ENCODE peak calls at places on chromosomes 1 and 21, in five cellular contexts. Y, H, G, I and C are unnamed samples.

GRCh38 chr1:199173356-199173755 is 534.5 kb downstream of the PTPRC start:
- DNase-seq in H (peak; percentile 40), Y (no peak), G (no peak), I (no peak), C (no peak)

GRCh38 chr1:151892190-151892589 is 17.1 kb downstream of the THEM4 start:
- DNase-seq in G (no peak), H (peak; percentile 85), Y (no peak), I (no peak), C (no peak)

GRCh38 chr1:198623920-198624647 is 14.8 kb upstream of the PTPRC start:
- DNase-seq in Y (no peak), I (no peak), G (no peak), H (peak; percentile 77), C (no peak)

GRCh38 chr21:36202721-36203602 is 46.3 kb downstream of the DOP1B start:
- DNase-seq in I (no peak), Y (no peak), G (no peak), H (peak; percentile 71), C (no peak)

GRCh38 chr1:22500476-22500875 is 48.8 kb downstream of the ZBTB40 start:
- DNase-seq in I (no peak), H (peak; percentile 36), Y (no peak), G (no peak), C (peak; percentile 95)

GRCh38 chr1:55213885-55214213 is 1.3 kb downstream of the USP24 start:
- DNase-seq in H (peak; percentile 26), G (no peak), Y (no peak), I (no peak), C (no peak)

GRCh38 chr1:16903054-16903453 is 7.3 kb downstream of the RNU1-2 start:
- DNase-seq in I (no peak), H (peak; percentile 94), Y (no peak), G (no peak), C (peak; percentile 50)

GRCh38 chr1:172177849-172178248 is 242.6 kb upstream of the C1orf105 start:
- DNase-seq in I (no peak), H (no peak), Y (no peak), G (no peak), C (no peak)

GRCh38 chr1:98556521-98557158 is 104.9 kb upstream of the SNX7 start:
- DNase-seq in H (peak; percentile 51), I (no peak), Y (no peak), G (no peak), C (no peak)

GRCh38 chr1:110288111-110288510 is 51.1 kb upstream of the RBM15 start:
- DNase-seq in I (no peak), Y (no peak), G (no peak), H (no peak), C (no peak)

GRCh38 chr1:8421721-8422120 is 103.8 kb downstream of the SLC45A1 start:
- DNase-seq in H (peak; percentile 55), G (no peak), Y (no peak), I (no peak), C (peak; percentile 52)

GRCh38 chr1:160844447-160845232 is 18.0 kb downstream of the CD244 start:
- DNase-seq in Y (no peak), H (no peak), I (no peak), G (no peak), C (no peak)

GRCh38 chr1:59543211-59543668 is 246.3 kb downstream of the FGGY start:
- DNase-seq in H (no peak), I (no peak), G (no peak), Y (no peak), C (peak; percentile 87)

GRCh38 chr1:157163273-157164127 is 25.3 kb upstream of the ETV3 start:
- DNase-seq in H (peak; percentile 50), I (peak; percentile 74), G (peak; percentile 82), Y (no peak), C (peak; percentile 76)

GRCh38 chr1:96362623-96363022 is 359.0 kb upstream of the PTBP2 start:
- DNase-seq in G (no peak), I (no peak), H (peak; percentile 97), Y (no peak), C (peak; percentile 66)

GRCh38 chr1:184973308-184974085 is 811 bp downstream of the NIBAN1 start:
- DNase-seq in G (peak; percentile 66), Y (no peak), H (peak; percentile 87), I (peak; percentile 76), C (peak; percentile 13)

GRCh38 chr1:90262791-90263190 is 267.9 kb downstream of the ZNF326 start:
- DNase-seq in I (no peak), H (no peak), Y (no peak), G (no peak), C (no peak)

GRCh38 chr1:5506634-5507033 is 485.6 kb downstream of the NPHP4 start:
- DNase-seq in I (no peak), H (no peak), Y (no peak), G (peak; percentile 46), C (no peak)

GRCh38 chr1:112346802-112347350 is 49.1 kb upstream of the CTTNBP2NL start:
- DNase-seq in I (no peak), H (no peak), G (no peak), Y (no peak), C (no peak)

GRCh38 chr1:159188375-159188788 is 16.3 kb upstream of the ACKR1 start:
- DNase-seq in Y (no peak), G (no peak), H (peak; percentile 48), I (peak; percentile 77), C (no peak)

GRCh38 chr1:234149217-234149616 is 224.0 kb upstream of the COA6 start:
- DNase-seq in Y (no peak), I (no peak), H (peak; percentile 88), G (no peak), C (no peak)

GRCh38 chr1:72690871-72691270 is 408.5 kb upstream of the NEGR1 start:
- DNase-seq in I (no peak), G (no peak), H (no peak), Y (no peak), C (no peak)

GRCh38 chr1:41158147-41158875 is 83.8 kb downstream of the SCMH1 start:
- DNase-seq in Y (no peak), G (no peak), I (no peak), H (no peak), C (no peak)

GRCh38 chr21:39444406-39445145 is 1.0 kb downstream of the LCA5L start:
- DNase-seq in I (no peak), G (no peak), Y (no peak), H (peak; percentile 75), C (peak; percentile 39)

GRCh38 chr1:107529511-107530149 is 388.8 kb downstream of the NTNG1 start:
- DNase-seq in H (peak; percentile 78), I (no peak), Y (no peak), G (no peak), C (peak; percentile 22)

GRCh38 chr1:151718011-151718431 is 1.4 kb upstream of the CELF3 start:
- DNase-seq in G (no peak), I (no peak), Y (no peak), H (peak; percentile 53), C (no peak)

DNA sequence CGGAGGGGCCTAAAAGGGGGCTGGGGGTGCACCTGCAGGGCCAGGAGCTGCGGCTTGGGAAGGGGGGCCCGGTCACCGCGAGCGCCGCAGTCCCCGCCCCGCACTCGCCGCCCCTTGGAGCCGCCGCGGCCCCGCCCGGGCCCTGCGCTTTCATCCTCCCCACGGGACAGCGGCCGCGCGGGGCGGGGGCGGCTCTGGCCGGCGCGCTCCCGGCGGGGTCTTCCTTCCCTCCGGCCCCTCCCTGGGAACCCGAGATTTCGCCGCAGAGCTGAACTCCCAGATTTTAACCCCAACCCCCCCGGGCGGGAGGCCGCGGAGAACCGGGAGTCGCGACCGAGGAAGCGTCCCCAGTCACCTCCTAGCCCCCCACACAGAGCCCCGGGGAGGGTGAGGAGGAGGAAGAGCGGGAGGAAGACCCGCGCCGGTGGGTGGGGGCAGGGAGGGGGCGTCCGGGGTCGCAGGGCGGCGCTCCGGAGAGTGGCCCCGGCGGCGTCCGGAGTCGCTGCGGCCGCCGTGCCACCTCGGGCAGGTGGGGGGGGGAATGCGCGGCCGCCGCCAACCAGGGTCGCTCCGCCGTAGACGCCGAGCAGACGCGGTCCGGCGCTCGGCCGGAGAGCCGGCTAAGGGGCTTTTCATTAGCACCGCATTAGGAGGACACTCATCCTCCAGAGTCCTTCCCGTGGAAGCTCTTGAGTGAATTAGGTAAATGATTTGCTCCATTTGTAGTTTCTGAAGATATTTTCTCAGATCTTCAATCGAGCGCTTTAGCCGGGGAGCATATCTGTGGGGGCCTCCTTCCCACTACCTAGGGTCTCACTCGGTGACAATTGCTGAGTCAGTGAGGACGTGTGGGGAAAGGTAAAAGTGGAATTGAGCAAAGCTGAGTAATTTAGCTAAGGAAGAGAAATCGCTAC is 31.6 kb upstream of the NFIA start:
- DNase-seq in I (no peak), Y (no peak), H (peak; percentile 51), G (peak; percentile 84), C (peak; percentile 15)
- H3K27ac ChIP-seq in I (peak overlapping the region; percentile 99), Y (peak overlapping the region; percentile 99), H (no peak overlapping the region), G (peak overlapping the region; percentile 98), C (peak overlapping the region; percentile 52)

GRCh38 chr1:246695136-246695535 is 29.1 kb upstream of the SCCPDH start:
- DNase-seq in G (no peak), H (peak; percentile 71), I (no peak), Y (no peak), C (no peak)

GRCh38 chr1:246691622-246692495 is 32.4 kb upstream of the SCCPDH start:
- DNase-seq in H (peak; percentile 32), G (no peak), Y (no peak), I (no peak), C (no peak)

GRCh38 chr1:246687002-246687401 is 37.2 kb upstream of the SCCPDH start:
- DNase-seq in H (no peak), I (no peak), G (no peak), Y (no peak), C (no peak)

GRCh38 chr1:246690100-246690499 is 34.1 kb upstream of the SCCPDH start:
- DNase-seq in Y (no peak), G (no peak), I (no peak), H (no peak), C (no peak)

GRCh38 chr1:246689409-246689997 is 34.7 kb upstream of the SCCPDH start:
- DNase-seq in Y (no peak), I (no peak), G (peak; percentile 77), H (peak; percentile 86), C (peak; percentile 76)
- H3K4me3 ChIP-seq in Y (peak overlapping the region; percentile 43), I (peak overlapping the region; percentile 41), G (peak overlapping the region; percentile 33), H (peak overlapping the region; percentile 66), C (peak overlapping the region; percentile 58)

DNA sequence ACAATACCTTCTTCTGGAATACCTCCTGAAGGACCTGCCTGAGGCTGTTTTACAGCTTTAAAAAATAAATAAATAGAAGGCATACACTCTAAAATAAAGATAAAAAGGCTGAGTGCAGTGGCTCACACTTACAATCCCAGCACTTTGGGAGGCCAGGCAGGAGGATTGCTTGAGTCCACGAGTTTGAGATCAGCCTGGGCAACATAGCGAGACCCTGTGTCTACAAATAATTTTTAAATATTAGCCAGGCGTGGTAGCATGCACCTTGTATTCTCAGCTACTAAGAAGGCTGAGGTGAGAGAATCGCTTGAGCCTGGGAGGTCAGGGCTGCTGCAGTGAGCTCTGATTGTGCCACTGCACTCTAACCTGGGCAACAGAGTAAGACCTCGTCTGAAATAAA is 75.0 kb downstream of the OSBPL9 start:
- DNase-seq in I (no peak), Y (no peak), G (no peak), H (no peak), C (no peak)
- H3K27ac ChIP-seq in I (no peak overlapping the region), Y (no peak overlapping the region), G (no peak overlapping the region), H (peak overlapping the region; percentile 91), C (no peak overlapping the region)

DNA sequence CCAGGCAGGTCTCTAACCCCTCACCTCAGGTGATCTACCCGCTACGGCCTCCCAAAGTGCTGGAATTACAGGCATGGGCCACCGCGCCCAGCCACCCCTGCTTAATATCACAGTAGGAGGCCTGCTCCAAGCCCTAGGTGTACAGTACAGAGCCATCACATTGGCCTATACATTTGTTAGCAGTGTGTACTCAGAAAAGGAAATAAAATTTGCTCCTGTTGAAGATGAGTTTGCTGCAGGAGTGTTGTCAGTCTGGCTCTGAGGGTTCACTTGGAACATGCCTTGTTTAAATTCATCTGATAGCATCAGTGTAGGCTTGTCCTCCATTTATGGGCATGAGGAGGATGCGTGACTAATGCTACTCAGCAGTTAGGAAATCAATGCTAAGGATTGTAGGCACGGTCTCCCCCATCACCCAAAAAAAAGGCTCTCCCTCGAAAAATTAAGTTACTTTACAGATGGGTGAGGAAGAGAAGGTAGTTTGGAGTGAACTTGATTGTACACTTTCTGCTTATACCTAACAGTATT is 4.6 kb upstream of the ENAH start:
- DNase-seq in I (no peak), G (no peak), Y (no peak), H (peak; percentile 89), C (peak; percentile 83)
- H3K4me3 ChIP-seq in I (no peak overlapping the region), G (no peak overlapping the region), Y (no peak overlapping the region), H (peak overlapping the region; percentile 63), C (peak overlapping the region; percentile 1)